ENCODE peak calls at places on chromosomes 12 and 14, in eight cellular contexts. A, R, D, G, T, F, O and Z are unnamed samples. For H3K4me1 and H3K27me3, the result is how much of the 10 kb centered on the place peaks cover.

GRCh38 chr14:22428681-22429315 is 160.2 kb downstream of the DAD1 start:
- DNase-seq in G (no peak), F (no peak), O (no peak), D (no peak), T (no peak), R (peak), A (no peak), Z (no peak)

GRCh38 chr12:111227476-111228420 is 141.1 kb downstream of the PHETA1 start:
- DNase-seq in T (no peak), A (no peak), D (no peak), O (no peak), G (no peak), F (no peak), R (no peak), Z (no peak)

GRCh38 chr14:77161011-77161410 is 19.4 kb upstream of the ZDHHC22 start:
- DNase-seq in O (no peak), F (no peak), G (no peak), A (no peak), D (no peak), R (no peak), T (no peak), Z (no peak)

GRCh38 chr14:61188936-61189808 is 92.0 kb downstream of the TMEM30B start:
- DNase-seq in D (peak), A (peak), T (peak), O (peak), F (peak), R (peak), G (peak), Z (no peak)

GRCh38 chr12:69000069-69000468 is 67.1 kb upstream of the CPM start:
- DNase-seq in O (no peak), T (no peak), A (no peak), D (no peak), F (no peak), R (no peak), G (no peak), Z (no peak)

GRCh38 chr12:7899755-7900154 is 27.0 kb upstream of the SLC2A14 start:
- DNase-seq in A (no peak), R (no peak), G (no peak), O (no peak), T (no peak), F (no peak), D (no peak), Z (no peak)

GRCh38 chr12:58731096-58731495 is 189.2 kb downstream of the LRIG3 start:
- DNase-seq in O (no peak), G (no peak), A (no peak), T (no peak), F (no peak), R (no peak), D (no peak), Z (no peak)

GRCh38 chr12:11759894-11760293 is 110.4 kb downstream of the ETV6 start:
- DNase-seq in O (no peak), T (no peak), D (no peak), A (no peak), G (no peak), R (no peak), F (no peak), Z (no peak)

GRCh38 chr12:118617922-118618450 is 241.6 kb downstream of the SUDS3 start:
- DNase-seq in A (no peak), F (peak), T (no peak), O (no peak), G (no peak), R (no peak), D (no peak), Z (no peak)

GRCh38 chr14:74886001-74886400 is 4.3 kb downstream of the DLST start:
- DNase-seq in T (no peak), O (no peak), G (peak), D (no peak), R (no peak), F (peak), A (no peak), Z (peak)

GRCh38 chr12:116980083-116980482 is 69.3 kb downstream of the FBXW8 start:
- DNase-seq in A (no peak), D (no peak), F (no peak), T (no peak), O (no peak), R (peak), G (no peak), Z (no peak)

GRCh38 chr12:4506870-4507269 is 31.8 kb upstream of the RAD51AP1 start:
- DNase-seq in O (no peak), F (no peak), D (no peak), T (no peak), R (peak), A (no peak), G (no peak), Z (no peak)

GRCh38 chr12:78062781-78063180 is 232.1 kb downstream of the NAV3 start:
- DNase-seq in O (no peak), G (no peak), T (no peak), R (peak), D (no peak), F (no peak), A (no peak), Z (no peak)

GRCh38 chr12:6943719-6944380 is at the start of the genes C12orf57 and RNU7-1:
- DNase-seq in O (peak), R (peak), T (peak), F (peak), A (peak), G (peak), D (peak), Z (peak)

GRCh38 chr12:22626429-22626828 is 1.5 kb downstream of the ETNK1 start:
- DNase-seq in T (no peak), R (peak), O (no peak), D (no peak), G (no peak), A (no peak), F (no peak), Z (no peak)

GRCh38 chr12:2902287-2902880 is 11.7 kb downstream of the TULP3 start:
- DNase-seq in A (no peak), G (no peak), D (no peak), T (peak), F (no peak), O (no peak), R (no peak), Z (no peak)

GRCh38 chr14:72607386-72608125 is 286.3 kb downstream of the DPF3 start:
- DNase-seq in T (no peak), R (no peak), G (no peak), D (no peak), O (no peak), A (no peak), F (no peak), Z (no peak)

DNA sequence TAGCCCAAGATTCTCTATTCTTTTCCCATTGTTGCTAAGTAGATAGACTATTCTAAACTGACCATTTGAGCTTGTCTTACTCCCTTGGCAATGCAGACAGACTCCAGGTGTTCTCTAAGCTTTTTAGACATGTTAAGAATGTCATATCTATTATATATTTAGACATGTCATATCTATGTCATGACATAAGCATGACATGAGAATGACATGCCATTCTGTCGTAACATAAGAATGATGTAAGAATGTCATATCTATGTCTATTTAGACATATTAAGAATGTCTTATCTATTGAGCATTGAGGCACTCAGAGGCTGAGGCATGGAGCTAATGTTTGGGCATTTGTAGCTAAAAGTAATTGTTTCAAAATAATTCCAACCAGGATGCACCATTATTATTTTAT is 277.3 kb upstream of the ATP2B1 start:
- DNase-seq in F (no peak), T (no peak), G (no peak), A (no peak), O (no peak), D (no peak), R (no peak), Z (no peak)
- H3K4me3 ChIP-seq in F (no peak), T (no peak), G (no peak), A (no peak), O (no peak), D (no peak), R (no peak), Z (no peak)

GRCh38 chr14:90408713-90409112 is 11.9 kb downstream of the CALM1 start:
- DNase-seq in A (no peak), G (no peak), O (peak), T (no peak), F (peak), R (no peak), D (no peak), Z (no peak)
- H3K4me1 ChIP-seq in A (under half), G (under half), O (under half), T (under half), F (under half), R (under half), D (under half), Z (under half)

GRCh38 chr12:131003676-131004075 is 50.0 kb downstream of the ADGRD1 start:
- DNase-seq in F (no peak), T (no peak), G (peak), R (no peak), D (no peak), A (no peak), O (no peak), Z (no peak)

GRCh38 chr12:131005161-131006035 is 51.7 kb downstream of the ADGRD1 start:
- DNase-seq in A (no peak), R (no peak), G (no peak), O (no peak), D (no peak), F (no peak), T (no peak), Z (no peak)

GRCh38 chr12:131002271-131002670 is 48.6 kb downstream of the ADGRD1 start:
- DNase-seq in F (no peak), G (no peak), R (no peak), T (peak), O (no peak), D (no peak), A (no peak), Z (no peak)

GRCh38 chr12:131003036-131003435 is 49.3 kb downstream of the ADGRD1 start:
- DNase-seq in D (no peak), A (no peak), G (no peak), T (no peak), F (no peak), R (no peak), O (no peak), Z (no peak)

GRCh38 chr12:131004166-131004565 is 50.5 kb downstream of the ADGRD1 start:
- DNase-seq in O (no peak), T (no peak), F (no peak), A (no peak), G (no peak), R (no peak), D (no peak), Z (no peak)
- H3K27me3 ChIP-seq in O (under half), T (under half), F (under half), A (under half), G (under half), R (under half), D (under half), Z (under half)

DNA sequence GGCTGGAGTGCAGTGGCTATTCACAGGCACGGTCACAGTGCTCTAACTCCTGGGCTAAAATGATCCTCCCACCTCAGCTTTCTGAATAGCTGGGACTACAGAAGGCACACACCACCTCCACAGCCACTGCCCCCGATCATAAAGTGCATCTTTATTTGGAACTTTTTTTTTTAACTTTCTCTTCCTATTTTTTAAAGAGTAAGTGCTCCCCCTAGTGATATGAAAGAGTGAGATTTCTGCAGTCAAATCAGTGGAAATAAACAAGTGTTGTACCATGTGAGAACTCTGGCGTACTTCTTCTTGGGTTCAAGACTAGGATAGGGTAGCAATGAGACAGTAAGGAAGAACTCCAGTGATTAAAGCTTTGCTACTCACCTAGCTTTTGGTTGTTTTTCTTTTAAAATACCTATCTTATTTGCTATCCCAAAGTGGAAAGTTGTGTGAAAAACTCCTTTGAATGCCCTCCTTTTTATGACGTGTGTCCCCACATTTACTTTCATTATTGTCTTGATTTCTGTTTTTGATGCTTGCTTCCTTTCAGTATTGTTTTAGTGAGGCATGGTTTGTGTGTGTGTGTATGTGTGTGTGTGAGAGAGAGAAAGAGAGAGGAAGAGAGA is 6.6 kb downstream of the PPP4R4 start:
- DNase-seq in A (no peak), G (peak), D (peak), R (peak), O (no peak), T (peak), F (peak), Z (no peak)
- H3K4me3 ChIP-seq in A (no peak), G (no peak), D (no peak), R (no peak), O (peak), T (no peak), F (no peak), Z (no peak)

GRCh38 chr12:113136128-113136989 is 798 bp upstream of the RASAL1 start:
- DNase-seq in O (no peak), G (no peak), F (peak), A (no peak), R (peak), T (no peak), D (no peak), Z (no peak)
- H3K4me1 ChIP-seq in O (under half), G (under half), F (under half), A (under half), R (under half), T (under half), D (under half), Z (under half)

DNA sequence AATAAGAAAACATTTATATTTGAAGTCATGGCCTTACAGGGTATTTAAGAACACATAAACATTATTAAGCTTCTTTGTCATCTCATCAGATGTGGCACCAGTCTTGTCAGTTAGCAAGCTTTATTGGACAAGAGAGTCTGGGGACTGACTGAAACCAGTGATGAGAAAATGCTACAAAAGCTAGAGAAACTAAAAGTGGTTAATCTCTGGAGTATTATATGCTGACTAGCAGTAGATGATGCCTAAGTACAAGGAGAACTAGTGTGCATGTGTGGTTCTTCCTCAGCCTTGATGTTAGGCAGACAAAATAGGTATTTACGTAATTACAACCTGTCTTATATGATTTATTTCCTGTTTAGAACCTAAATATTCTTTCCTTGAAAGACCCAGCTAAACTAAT is 176.5 kb downstream of the CPNE8 start:
- DNase-seq in G (no peak), O (no peak), F (no peak), T (no peak), R (no peak), A (no peak), D (no peak), Z (no peak)
- H3K27me3 ChIP-seq in G (under half), O (under half), F (under half), T (under half), R (under half), A (under half), D (under half), Z (under half)